ENCODE peak calls at places on chromosomes 3 and 15, in nine cellular contexts. P is CD8-positive, alpha-beta T cell; H is astrocyte; Y is kidney; N is pulmonary artery endothelial cell; G is cardiac septum; C is GM03348; W is Caco-2; T is thyroid gland. L is an unnamed sample.

GRCh38 chr15:68210821-68211655 is 5.9 kb upstream of the CALML4 start:
- DNase-seq in P (peak), H (no peak), Y (no peak), N (no peak), G (peak), C (peak), W (peak), T (peak), L (peak)

GRCh38 chr3:50519471-50520089 is 16.1 kb upstream of the CACNA2D2 start:
- DNase-seq in P (peak), H (peak), Y (no peak), N (no peak), G (no peak), C (peak), W (peak), T (peak), L (no peak)

GRCh38 chr3:112610121-112610520 is 30.8 kb downstream of the CCDC80 start:
- DNase-seq in P (no peak), H (peak), Y (no peak), N (no peak), G (no peak), C (peak), W (no peak), T (no peak), L (no peak)

GRCh38 chr3:49357466-49358216 is 512 bp downstream of the GPX1 start:
- DNase-seq in P (peak), H (peak), Y (peak), N (no peak), G (peak), C (peak), W (peak), T (peak), L (no peak)

GRCh38 chr3:180199396-180199795 is 162.7 kb upstream of the PEX5L start:
- DNase-seq in P (no peak), H (no peak), Y (no peak), N (no peak), G (no peak), C (no peak), W (no peak), T (no peak), L (no peak)

GRCh38 chr3:183061431-183062172 is 37.7 kb downstream of the MCCC1 start:
- DNase-seq in P (no peak), H (peak), Y (no peak), N (no peak), G (no peak), C (no peak), W (no peak), T (no peak), L (no peak)

GRCh38 chr3:97940034-97940433 is 32.2 kb downstream of the RIOX2 start:
- DNase-seq in P (no peak), H (no peak), Y (no peak), N (no peak), G (no peak), C (no peak), W (peak), T (no peak), L (peak)

GRCh38 chr15:57708047-57708446 is 1.5 kb downstream of the POLR2M start:
- DNase-seq in P (no peak), H (peak), Y (no peak), N (no peak), G (no peak), C (no peak), W (no peak), T (no peak), L (no peak)

GRCh38 chr15:31304074-31304648 is 22.5 kb upstream of the KLF13 start:
- DNase-seq in P (no peak), H (no peak), Y (no peak), N (no peak), G (no peak), C (no peak), W (no peak), T (no peak), L (no peak)

GRCh38 chr3:13063225-13063624 is 10.0 kb downstream of the IQSEC1 start:
- DNase-seq in P (no peak), H (no peak), Y (no peak), N (no peak), G (no peak), C (no peak), W (no peak), T (no peak), L (no peak)

GRCh38 chr3:78613366-78614008 is 1154.3 kb downstream of the ROBO1 start:
- DNase-seq in P (no peak), H (no peak), Y (no peak), N (no peak), G (no peak), C (no peak), W (no peak), T (no peak), L (no peak)

GRCh38 chr3:119338749-119339148 is 44.6 kb downstream of the ARHGAP31 start:
- DNase-seq in P (no peak), H (peak), Y (no peak), N (no peak), G (no peak), C (no peak), W (no peak), T (no peak), L (no peak)

GRCh38 chr3:31777092-31777491 is 204.0 kb downstream of the OSBPL10 start:
- DNase-seq in P (no peak), H (no peak), Y (no peak), N (no peak), G (no peak), C (no peak), W (no peak), T (no peak), L (no peak)

GRCh38 chr3:79040701-79041100 is 727.1 kb downstream of the ROBO1 start:
- DNase-seq in P (no peak), H (peak), Y (no peak), N (no peak), G (no peak), C (peak), W (no peak), T (no peak), L (no peak)

GRCh38 chr15:41798607-41799487 is 24.6 kb downstream of the MAPKBP1 start:
- DNase-seq in P (no peak), H (no peak), Y (no peak), N (no peak), G (no peak), C (peak), W (no peak), T (peak), L (no peak)

GRCh38 chr15:75362642-75363249 is 5.7 kb downstream of the MAN2C1 start:
- DNase-seq in P (no peak), H (no peak), Y (no peak), N (no peak), G (no peak), C (no peak), W (no peak), T (no peak), L (no peak)

GRCh38 chr3:48119495-48120193 is 68.6 kb downstream of the CDC25A start:
- DNase-seq in P (no peak), H (no peak), Y (peak), N (no peak), G (no peak), C (peak), W (no peak), T (peak), L (no peak)

GRCh38 chr3:113268917-113269316 is 57.6 kb downstream of the BOC start:
- DNase-seq in P (no peak), H (no peak), Y (no peak), N (no peak), G (no peak), C (no peak), W (no peak), T (no peak), L (peak)

GRCh38 chr15:68145706-68146105 is 59.4 kb downstream of the CALML4 start:
- DNase-seq in P (no peak), H (no peak), Y (no peak), N (no peak), G (no peak), C (peak), W (no peak), T (no peak), L (no peak)

GRCh38 chr3:51637941-51638471 is 33.0 kb upstream of the TEX264 start:
- DNase-seq in P (no peak), H (peak), Y (no peak), N (peak), G (no peak), C (peak), W (peak), T (peak), L (peak)

GRCh38 chr15:31452595-31453557 is 126.2 kb downstream of the KLF13 start:
- DNase-seq in P (no peak), H (no peak), Y (peak), N (no peak), G (no peak), C (no peak), W (no peak), T (no peak), L (no peak)

L was measured in NCI-H1694 treated with DMSO at 0.1 percent for 48 hours.